ENCODE peak calls at places on chromosomes 13 and 19, in ten cellular contexts. Q is gastrocnemius medialis, X is esophagus squamous epithelium, F is adrenal gland, W is breast epithelium, I is heart left ventricle, Y is body of pancreas, S is stomach, P is ovary, B is transverse colon. T is an unnamed sample. For H3K4me1, the result is how much of the 10 kb centered on the place peaks cover.

GRCh38 chr13:44103721-44104490 is 224.2 kb downstream of the LACC1 start:
- DNase-seq in S (no peak), Y (no peak), B (peak), W (peak), Q (no peak), X (no peak), P (peak), F (no peak), I (no peak), T (no peak)

GRCh38 chr13:37899753-37900152 is 30.2 kb upstream of the TRPC4 start:
- DNase-seq in B (no peak), Q (no peak), I (no peak), F (no peak), X (no peak), W (no peak), S (no peak), Y (peak), P (no peak), T (no peak)

GRCh38 chr19:5824791-5825577 is 14.5 kb downstream of the FUT6 start:
- DNase-seq in F (no peak), S (no peak), I (no peak), W (no peak), B (no peak), P (no peak), Y (no peak), X (no peak), Q (no peak), T (no peak)

GRCh38 chr13:114249062-114249461 is 14.4 kb downstream of the CDC16 start:
- DNase-seq in F (no peak), Y (no peak), S (peak), P (no peak), B (no peak), I (no peak), W (no peak), Q (no peak), X (no peak), T (no peak)

GRCh38 chr13:40130871-40131636 is 475.6 kb downstream of the COG6 start:
- DNase-seq in W (no peak), Q (no peak), F (peak), P (no peak), S (no peak), X (no peak), Y (no peak), B (peak), I (no peak), T (no peak)

GRCh38 chr13:30382836-30383525 is 39.3 kb upstream of the UBE2L5 start:
- DNase-seq in F (no peak), B (peak), S (no peak), I (no peak), W (no peak), Q (no peak), Y (no peak), P (no peak), X (no peak), T (no peak)

GRCh38 chr13:30408319-30409101 is 13.8 kb upstream of the UBE2L5 start:
- DNase-seq in W (peak), B (peak), Y (peak), Q (peak), P (peak), F (peak), X (peak), I (peak), S (peak), T (peak)

GRCh38 chr13:24097667-24098066 is 62.9 kb upstream of the SPATA13 start:
- DNase-seq in F (no peak), P (no peak), B (no peak), Q (no peak), I (no peak), S (no peak), Y (no peak), W (no peak), X (no peak), T (no peak)

GRCh38 chr19:42401365-42402303 is 11.5 kb upstream of the CNFN start:
- DNase-seq in Y (peak), F (peak), P (peak), I (peak), X (no peak), B (peak), Q (peak), S (peak), W (peak), T (peak)

GRCh38 chr19:4354897-4355296 is 11.5 kb downstream of the MPND start:
- DNase-seq in Y (no peak), W (no peak), X (no peak), F (no peak), S (no peak), I (no peak), P (no peak), B (no peak), Q (no peak), T (peak)

GRCh38 chr13:69585656-69586055 is 522.0 kb upstream of the ATXN8OS start:
- DNase-seq in S (no peak), I (no peak), Y (no peak), X (no peak), W (no peak), P (no peak), Q (no peak), F (no peak), B (no peak), T (no peak)

GRCh38 chr13:65378943-65379519 is 1851.1 kb downstream of the PCDH9 start:
- DNase-seq in B (no peak), P (no peak), I (no peak), F (no peak), Y (no peak), W (no peak), Q (no peak), X (no peak), S (no peak), T (no peak)

GRCh38 chr13:51782026-51782710 is 21.8 kb downstream of the DHRS12 start:
- DNase-seq in P (no peak), I (no peak), W (no peak), F (no peak), Y (peak), Q (no peak), S (no peak), B (no peak), X (no peak), T (no peak)

GRCh38 chr13:29956771-29957170 is 106.4 kb upstream of the UBL3 start:
- DNase-seq in S (no peak), P (no peak), B (no peak), X (no peak), Y (no peak), I (no peak), Q (no peak), F (no peak), W (no peak), T (no peak)

GRCh38 chr13:44786724-44787123 is 202.5 kb downstream of the NUFIP1 start:
- DNase-seq in Y (no peak), X (no peak), F (peak), I (no peak), B (no peak), S (no peak), Q (no peak), P (no peak), W (no peak), T (no peak)

GRCh38 chr19:2149980-2150793 is 1.2 kb downstream of the AP3D1 start:
- DNase-seq in S (no peak), I (no peak), F (peak), Y (peak), W (peak), Q (peak), X (no peak), B (peak), P (peak), T (peak)

GRCh38 chr19:3508771-3509535 is 2.8 kb downstream of the FZR1 start:
- DNase-seq in S (no peak), B (no peak), W (no peak), P (peak), Q (no peak), F (no peak), X (no peak), I (no peak), Y (no peak), T (peak)

GRCh38 chr13:33659894-33660293 is 158.1 kb upstream of the RFC3 start:
- DNase-seq in B (no peak), W (no peak), P (no peak), S (no peak), Y (no peak), X (no peak), F (no peak), I (no peak), Q (no peak), T (no peak)

GRCh38 chr19:45507864-45508680 is 793 bp downstream of the VASP start:
- DNase-seq in B (peak), S (peak), W (peak), Y (peak), I (no peak), P (peak), Q (no peak), X (no peak), F (peak), T (peak)

GRCh38 chr13:29901714-29902631 is 51.6 kb upstream of the UBL3 start:
- DNase-seq in I (no peak), S (no peak), W (peak), P (peak), X (no peak), Q (no peak), Y (peak), B (peak), F (peak), T (no peak)

GRCh38 chr13:32209670-32210069 is 105.5 kb downstream of the ZAR1L start:
- DNase-seq in Q (no peak), W (no peak), B (no peak), I (no peak), F (no peak), Y (no peak), X (no peak), P (no peak), S (no peak), T (no peak)

GRCh38 chr19:7545904-7546303 is 10.4 kb downstream of the PNPLA6 start:
- DNase-seq in W (no peak), Q (no peak), P (no peak), Y (no peak), F (no peak), X (no peak), B (no peak), I (no peak), S (no peak), T (no peak)

GRCh38 chr13:44241638-44242037 is 132.0 kb upstream of the SERP2 start:
- DNase-seq in B (no peak), P (no peak), Y (no peak), F (no peak), I (no peak), X (no peak), S (no peak), W (no peak), Q (no peak), T (no peak)

GRCh38 chr19:38374332-38375097 is at the start of gene PSMD8:
- DNase-seq in X (peak), Y (peak), B (peak), I (peak), F (peak), Q (peak), S (peak), W (peak), P (peak), T (peak)

GRCh38 chr13:50128406-50129048 is 113.3 kb downstream of the KCNRG start:
- DNase-seq in P (no peak), I (no peak), W (no peak), S (no peak), F (no peak), Q (no peak), B (no peak), Y (no peak), X (no peak), T (no peak)

GRCh38 chr13:78701383-78701782 is 42.4 kb upstream of the OBI1 start:
- DNase-seq in Y (no peak), Q (no peak), X (no peak), W (no peak), I (no peak), B (no peak), S (no peak), F (no peak), P (no peak), T (no peak)

GRCh38 chr13:19601749-19602725 is 31.4 kb upstream of the MPHOSPH8 start:
- DNase-seq in Q (no peak), X (no peak), W (no peak), F (peak), S (peak), Y (peak), P (peak), B (peak), I (peak), T (peak)

GRCh38 chr19:2495130-2495641 is 19.3 kb downstream of the GADD45B start:
- DNase-seq in X (no peak), B (peak), Q (peak), F (peak), Y (peak), W (peak), I (peak), P (peak), S (peak), T (peak)

GRCh38 chr13:102702965-102703720 is 8.3 kb upstream of the METTL21C start:
- DNase-seq in W (no peak), S (no peak), I (no peak), X (no peak), P (no peak), B (no peak), Y (no peak), Q (no peak), F (no peak), T (no peak)

GRCh38 chr13:28761586-28761985 is 42.8 kb upstream of the SLC46A3 start:
- DNase-seq in W (no peak), Q (no peak), I (no peak), B (no peak), Y (no peak), S (no peak), X (no peak), P (no peak), F (no peak), T (no peak)

GRCh38 chr13:48727252-48728011 is 73.7 kb downstream of the CYSLTR2 start:
- DNase-seq in F (no peak), Y (no peak), P (no peak), Q (no peak), I (no peak), S (no peak), X (no peak), B (no peak), W (no peak), T (no peak)

GRCh38 chr19:46844067-46844489 is 6.6 kb downstream of the AP2S1 start:
- DNase-seq in X (no peak), I (no peak), W (no peak), S (no peak), P (no peak), Y (no peak), F (no peak), Q (no peak), B (no peak), T (peak)

GRCh38 chr19:928471-929259 is 2.8 kb downstream of the ARID3A start:
- DNase-seq in W (no peak), P (no peak), F (no peak), Q (no peak), B (no peak), S (no peak), X (no peak), Y (no peak), I (no peak), T (no peak)

GRCh38 chr19:927044-927706 is 1.3 kb downstream of the ARID3A start:
- DNase-seq in S (peak), W (no peak), X (no peak), Y (peak), I (peak), Q (peak), B (peak), F (peak), P (peak), T (peak)

GRCh38 chr19:931860-932646 is 6.2 kb downstream of the ARID3A start:
- DNase-seq in F (no peak), Q (no peak), B (no peak), P (no peak), X (no peak), Y (no peak), W (no peak), S (no peak), I (no peak), T (no peak)

GRCh38 chr19:927707-928401 is 2.0 kb downstream of the ARID3A start:
- DNase-seq in X (no peak), Q (no peak), Y (no peak), W (no peak), S (no peak), B (no peak), I (no peak), P (no peak), F (no peak), T (no peak)

GRCh38 chr19:929523-930258 is 3.9 kb downstream of the ARID3A start:
- DNase-seq in F (no peak), X (no peak), Q (no peak), B (no peak), Y (no peak), I (no peak), P (no peak), W (no peak), S (no peak), T (no peak)
- TF ChIP-seq POLR2A in F (no peak), X (no peak), Q (no peak), B (no peak), Y (no peak), I (no peak), P (no peak), W (no peak), S (no peak), T (no peak)

GRCh38 chr13:111168116-111168515 is 53.0 kb downstream of the ARHGEF7 start:
- DNase-seq in B (no peak), X (no peak), Q (no peak), W (no peak), I (no peak), P (no peak), S (no peak), F (no peak), Y (no peak), T (no peak)
- H3K4me1 ChIP-seq in B (under half), X (half or more), Q (half or more), W (under half), I (under half), P (under half), S (half or more), F (under half), Y (under half), T (under half)

GRCh38 chr13:99363949-99364348 is 56.8 kb upstream of the GPR183 start:
- DNase-seq in S (no peak), I (no peak), Y (no peak), P (no peak), B (no peak), Q (no peak), W (no peak), F (no peak), X (no peak), T (no peak)

GRCh38 chr13:99370476-99371272 is 63.5 kb upstream of the GPR183 start:
- DNase-seq in Y (no peak), Q (no peak), X (no peak), P (no peak), W (peak), S (no peak), B (no peak), F (no peak), I (no peak), T (no peak)

GRCh38 chr13:99366075-99366987 is 59.1 kb upstream of the GPR183 start:
- DNase-seq in F (no peak), Q (no peak), B (no peak), Y (no peak), W (no peak), S (no peak), P (no peak), X (no peak), I (no peak), T (no peak)

GRCh38 chr13:99367106-99367616 is 60.0 kb upstream of the GPR183 start:
- DNase-seq in S (no peak), B (no peak), Y (no peak), Q (no peak), X (no peak), W (no peak), P (no peak), I (no peak), F (no peak), T (no peak)

GRCh38 chr13:99367663-99368448 is 60.7 kb upstream of the GPR183 start:
- DNase-seq in P (no peak), S (no peak), X (no peak), B (no peak), Y (no peak), Q (no peak), I (no peak), F (no peak), W (no peak), T (no peak)
- H3K4me3 ChIP-seq in P (no peak), S (no peak), X (no peak), B (no peak), Y (no peak), Q (no peak), I (no peak), F (no peak), W (no peak), T (no peak)

GRCh38 chr19:18832331-18833140 is 777 bp downstream of the UPF1 start:
- DNase-seq in W (no peak), F (peak), P (peak), S (no peak), B (peak), I (peak), Y (peak), Q (no peak), X (no peak), T (peak)
- TF ChIP-seq POLR2A in W (no peak), F (no peak), P (no peak), S (no peak), B (no peak), I (no peak), Y (no peak), Q (no peak), X (no peak), T (no peak)

GRCh38 chr13:75776550-75776949 is 140.4 kb downstream of the LMO7 start:
- DNase-seq in B (no peak), Y (no peak), F (no peak), S (no peak), I (no peak), X (no peak), Q (no peak), P (no peak), W (no peak), T (no peak)

GRCh38 chr13:75770164-75771145 is 134.3 kb downstream of the LMO7 start:
- DNase-seq in Q (no peak), Y (no peak), I (no peak), P (no peak), X (no peak), S (no peak), B (no peak), F (no peak), W (no peak), T (no peak)

GRCh38 chr13:75774176-75774575 is 138.0 kb downstream of the LMO7 start:
- DNase-seq in Q (no peak), P (no peak), I (no peak), B (no peak), F (no peak), X (no peak), S (no peak), W (no peak), Y (no peak), T (no peak)

GRCh38 chr13:75769141-75769905 is 133.2 kb downstream of the LMO7 start:
- DNase-seq in I (no peak), Y (no peak), B (no peak), P (no peak), Q (no peak), X (no peak), F (no peak), S (no peak), W (no peak), T (no peak)

DNA sequence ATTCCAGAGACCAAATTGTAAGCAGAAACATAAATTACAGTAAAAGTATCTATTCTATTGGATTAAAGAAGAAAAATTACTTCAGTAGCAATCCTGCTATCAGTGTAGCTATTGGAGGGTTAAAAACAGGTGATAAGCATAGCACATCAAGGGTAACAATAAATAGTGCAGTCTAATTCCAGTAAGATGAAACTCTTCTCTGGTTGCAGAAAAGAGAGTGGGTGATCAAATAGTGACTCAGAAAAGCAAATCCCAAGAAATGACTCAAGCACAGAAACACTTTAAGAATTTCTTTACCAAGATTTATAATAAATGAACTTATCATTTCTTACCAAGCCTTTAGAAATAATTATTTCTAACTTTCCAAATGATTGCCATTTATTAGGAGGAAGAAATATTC is 135.7 kb downstream of the LMO7 start:
- DNase-seq in F (no peak), S (no peak), X (no peak), Y (no peak), P (no peak), Q (no peak), W (no peak), B (no peak), I (no peak), T (no peak)
- H3K4me1 ChIP-seq in F (under half), S (under half), X (under half), Y (under half), P (under half), Q (half or more), W (under half), B (under half), I (under half), T (under half)

DNA sequence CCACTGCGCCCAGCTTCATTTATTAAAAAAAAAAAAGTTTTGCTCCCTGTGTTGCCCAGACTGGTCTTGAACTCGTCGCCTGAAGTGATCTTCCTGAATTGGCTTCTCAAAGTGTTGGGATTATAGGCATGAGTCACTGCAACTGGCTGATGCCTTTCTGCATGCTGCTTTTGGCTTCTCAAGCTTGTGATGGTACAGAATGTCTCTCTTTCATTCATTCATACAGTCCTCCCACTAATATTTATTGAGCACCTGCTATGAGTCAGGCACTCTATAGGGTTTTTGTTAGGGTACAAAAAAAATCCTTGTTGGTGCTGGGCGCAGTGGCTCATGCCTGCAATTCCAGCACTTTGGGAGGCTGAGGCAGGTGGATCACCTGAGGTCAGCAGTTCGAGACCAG is 9.0 kb downstream of the TSPAN16 start:
- DNase-seq in S (no peak), P (no peak), I (no peak), F (no peak), Q (no peak), Y (no peak), B (no peak), W (no peak), X (no peak), T (no peak)
- H3K4me3 ChIP-seq in S (no peak), P (no peak), I (no peak), F (no peak), Q (no peak), Y (no peak), B (no peak), W (no peak), X (no peak), T (no peak)

T was measured in spleen.